ENCODE peak calls at places on chromosomes 3 and 15, in six cellular contexts. One of them, this sample, is unnamed.

GRCh38 chr3:141940204-141940776 is 63.8 kb downstream of the ATP1B3 start:
- DNase-seq in HCT116: peak
- DNase-seq in GM23338: peak
- DNase-seq in A549: peak
- DNase-seq in HepG2: no peak
- DNase-seq in HL-60: peak
- DNase-seq in this sample: no peak

GRCh38 chr3:59245879-59246501 is 196.2 kb upstream of the CFAP20DC start:
- DNase-seq in HCT116: no peak
- DNase-seq in GM23338: no peak
- DNase-seq in A549: no peak
- DNase-seq in HepG2: no peak
- DNase-seq in HL-60: no peak
- DNase-seq in this sample: no peak

GRCh38 chr3:142649996-142650693 is 54.0 kb downstream of the PLS1 start:
- DNase-seq in HCT116: no peak
- DNase-seq in GM23338: no peak
- DNase-seq in A549: no peak
- DNase-seq in HepG2: no peak
- DNase-seq in HL-60: peak
- DNase-seq in this sample: no peak

GRCh38 chr3:124985358-124985757 is 50.8 kb upstream of the MUC13 start:
- DNase-seq in HCT116: peak
- DNase-seq in GM23338: no peak
- DNase-seq in A549: peak
- DNase-seq in HepG2: no peak
- DNase-seq in HL-60: no peak
- DNase-seq in this sample: no peak

GRCh38 chr15:25673351-25673750 is 189.8 kb downstream of the ATP10A start:
- DNase-seq in HCT116: no peak
- DNase-seq in GM23338: no peak
- DNase-seq in A549: no peak
- DNase-seq in HepG2: no peak
- DNase-seq in HL-60: no peak
- DNase-seq in this sample: no peak

GRCh38 chr3:158642005-158642404 is 2.3 kb upstream of the GFM1 start:
- DNase-seq in HCT116: no peak
- DNase-seq in GM23338: no peak
- DNase-seq in A549: no peak
- DNase-seq in HepG2: no peak
- DNase-seq in HL-60: no peak
- DNase-seq in this sample: no peak

GRCh38 chr3:190862209-190863118 is at the start of gene GMNC:
- DNase-seq in HCT116: peak
- DNase-seq in GM23338: peak
- DNase-seq in A549: peak
- DNase-seq in HepG2: peak
- DNase-seq in HL-60: peak
- DNase-seq in this sample: no peak

GRCh38 chr3:138440137-138440536 is 5.7 kb downstream of the ESYT3 start:
- DNase-seq in HCT116: no peak
- DNase-seq in GM23338: peak
- DNase-seq in A549: no peak
- DNase-seq in HepG2: no peak
- DNase-seq in HL-60: no peak
- DNase-seq in this sample: no peak

GRCh38 chr15:49827311-49827710 is 206.5 kb downstream of the DTWD1 start:
- DNase-seq in HCT116: no peak
- DNase-seq in GM23338: no peak
- DNase-seq in A549: no peak
- DNase-seq in HepG2: no peak
- DNase-seq in HL-60: no peak
- DNase-seq in this sample: no peak

GRCh38 chr3:36025232-36025631 is 355.1 kb upstream of the STAC start:
- DNase-seq in HCT116: no peak
- DNase-seq in GM23338: no peak
- DNase-seq in A549: no peak
- DNase-seq in HepG2: no peak
- DNase-seq in HL-60: no peak
- DNase-seq in this sample: no peak

GRCh38 chr3:156776871-156777270 is 49.3 kb upstream of the LEKR1 start:
- DNase-seq in HCT116: no peak
- DNase-seq in GM23338: no peak
- DNase-seq in A549: no peak
- DNase-seq in HepG2: no peak
- DNase-seq in HL-60: no peak
- DNase-seq in this sample: no peak

GRCh38 chr3:6680119-6680806 is 180.7 kb upstream of the GRM7 start:
- DNase-seq in HCT116: no peak
- DNase-seq in GM23338: no peak
- DNase-seq in A549: no peak
- DNase-seq in HepG2: no peak
- DNase-seq in HL-60: no peak
- DNase-seq in this sample: peak

GRCh38 chr15:55868707-55869106 is 124.7 kb downstream of the NEDD4 start:
- DNase-seq in HCT116: no peak
- DNase-seq in GM23338: no peak
- DNase-seq in A549: peak
- DNase-seq in HepG2: peak
- DNase-seq in HL-60: no peak
- DNase-seq in this sample: no peak

GRCh38 chr15:58285212-58285920 is 146.4 kb upstream of the LIPC start:
- DNase-seq in HCT116: no peak
- DNase-seq in GM23338: no peak
- DNase-seq in A549: no peak
- DNase-seq in HepG2: peak
- DNase-seq in HL-60: no peak
- DNase-seq in this sample: no peak

GRCh38 chr15:47720555-47720954 is 3.2 kb downstream of the SEMA6D start:
- DNase-seq in HCT116: no peak
- DNase-seq in GM23338: no peak
- DNase-seq in A549: no peak
- DNase-seq in HepG2: no peak
- DNase-seq in HL-60: no peak
- DNase-seq in this sample: no peak

GRCh38 chr3:134197681-134198261 is 52.9 kb downstream of the RYK start:
- DNase-seq in HCT116: peak
- DNase-seq in GM23338: peak
- DNase-seq in A549: peak
- DNase-seq in HepG2: peak
- DNase-seq in HL-60: peak
- DNase-seq in this sample: peak

GRCh38 chr3:127136706-127137105 is 56.2 kb upstream of the PRR23E start:
- DNase-seq in HCT116: no peak
- DNase-seq in GM23338: no peak
- DNase-seq in A549: no peak
- DNase-seq in HepG2: no peak
- DNase-seq in HL-60: no peak
- DNase-seq in this sample: no peak

GRCh38 chr3:1228289-1228688 is 135.5 kb downstream of the CNTN6 start:
- DNase-seq in HCT116: no peak
- DNase-seq in GM23338: no peak
- DNase-seq in A549: no peak
- DNase-seq in HepG2: no peak
- DNase-seq in HL-60: no peak
- DNase-seq in this sample: no peak

GRCh38 chr3:23952646-23953045 is 7.6 kb downstream of the NR1D2 start:
- DNase-seq in HCT116: no peak
- DNase-seq in GM23338: no peak
- DNase-seq in A549: no peak
- DNase-seq in HepG2: no peak
- DNase-seq in HL-60: no peak
- DNase-seq in this sample: peak

GRCh38 chr3:1190576-1190975 is 97.8 kb downstream of the CNTN6 start:
- DNase-seq in HCT116: no peak
- DNase-seq in GM23338: no peak
- DNase-seq in A549: no peak
- DNase-seq in HepG2: no peak
- DNase-seq in HL-60: no peak
- DNase-seq in this sample: no peak

GRCh38 chr3:64290161-64290560 is 64.9 kb upstream of the PRICKLE2 start:
- DNase-seq in HCT116: no peak
- DNase-seq in GM23338: no peak
- DNase-seq in A549: no peak
- DNase-seq in HepG2: no peak
- DNase-seq in HL-60: no peak
- DNase-seq in this sample: no peak

GRCh38 chr3:165854696-165855095 is 17.5 kb upstream of the BCHE start:
- DNase-seq in HCT116: no peak
- DNase-seq in GM23338: peak
- DNase-seq in A549: no peak
- DNase-seq in HepG2: peak
- DNase-seq in HL-60: no peak
- DNase-seq in this sample: no peak

DNA sequence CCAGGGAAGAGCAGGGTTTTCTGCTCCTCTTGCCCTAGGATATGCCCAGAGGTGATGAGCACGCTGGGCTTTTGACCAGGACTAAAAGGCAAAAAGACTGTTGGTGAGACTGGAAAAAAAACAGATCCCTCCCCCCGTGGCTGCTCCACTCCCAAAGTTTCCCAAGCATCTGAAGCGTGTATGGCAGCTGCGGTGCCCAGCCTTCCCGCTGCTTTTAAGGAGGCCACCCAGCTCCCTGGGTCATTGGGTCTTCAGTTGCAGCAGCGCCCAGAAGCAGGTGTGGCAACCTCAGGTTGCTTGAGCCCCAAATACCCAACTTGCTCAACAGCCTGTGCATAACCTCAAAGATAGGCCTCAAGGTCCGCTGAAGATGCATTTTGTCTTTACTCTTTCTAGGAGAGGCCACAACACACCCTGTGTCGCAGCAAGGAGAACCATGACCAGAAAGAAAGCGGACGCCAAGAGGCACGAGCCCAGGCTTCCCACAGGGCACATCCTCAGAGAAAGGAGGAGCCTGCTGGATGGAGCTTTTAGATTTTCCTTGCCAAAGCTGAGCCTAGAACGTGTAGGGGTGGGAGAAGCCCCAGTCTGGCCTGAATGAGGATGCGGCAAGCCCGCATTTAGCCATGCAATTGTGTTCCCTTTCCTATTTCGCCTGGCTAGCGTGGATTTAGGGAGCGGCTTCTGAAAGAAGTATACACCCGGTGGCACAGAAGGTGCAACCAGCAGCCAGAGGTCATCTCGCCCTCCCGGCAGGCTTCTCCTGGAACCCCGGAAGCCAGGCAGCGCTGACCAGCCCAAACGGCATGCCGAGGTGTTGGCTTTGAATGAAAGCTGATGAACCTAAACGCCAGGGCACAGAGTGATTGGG is 1.9 kb downstream of the SRGAP3 start:
- DNase-seq in HCT116: no peak
- DNase-seq in GM23338: peak
- DNase-seq in A549: no peak
- DNase-seq in HepG2: no peak
- DNase-seq in HL-60: no peak
- DNase-seq in this sample: no peak
- H3K4me3 ChIP-seq in HCT116: no peak
- H3K4me3 ChIP-seq in GM23338: peak
- H3K4me3 ChIP-seq in A549: no peak
- H3K4me3 ChIP-seq in HepG2: peak
- H3K4me3 ChIP-seq in HL-60: no peak
- H3K4me3 ChIP-seq in this sample: no peak

GRCh38 chr15:95444860-95445259 is 885.6 kb upstream of the NR2F2 start:
- DNase-seq in HCT116: no peak
- DNase-seq in GM23338: no peak
- DNase-seq in A549: no peak
- DNase-seq in HepG2: no peak
- DNase-seq in HL-60: no peak
- DNase-seq in this sample: no peak

GRCh38 chr15:95440712-95441111 is 889.8 kb upstream of the NR2F2 start:
- DNase-seq in HCT116: no peak
- DNase-seq in GM23338: no peak
- DNase-seq in A549: no peak
- DNase-seq in HepG2: no peak
- DNase-seq in HL-60: no peak
- DNase-seq in this sample: no peak

GRCh38 chr15:95442107-95442719 is 888.3 kb upstream of the NR2F2 start:
- DNase-seq in HCT116: no peak
- DNase-seq in GM23338: no peak
- DNase-seq in A549: no peak
- DNase-seq in HepG2: no peak
- DNase-seq in HL-60: no peak
- DNase-seq in this sample: no peak

DNA sequence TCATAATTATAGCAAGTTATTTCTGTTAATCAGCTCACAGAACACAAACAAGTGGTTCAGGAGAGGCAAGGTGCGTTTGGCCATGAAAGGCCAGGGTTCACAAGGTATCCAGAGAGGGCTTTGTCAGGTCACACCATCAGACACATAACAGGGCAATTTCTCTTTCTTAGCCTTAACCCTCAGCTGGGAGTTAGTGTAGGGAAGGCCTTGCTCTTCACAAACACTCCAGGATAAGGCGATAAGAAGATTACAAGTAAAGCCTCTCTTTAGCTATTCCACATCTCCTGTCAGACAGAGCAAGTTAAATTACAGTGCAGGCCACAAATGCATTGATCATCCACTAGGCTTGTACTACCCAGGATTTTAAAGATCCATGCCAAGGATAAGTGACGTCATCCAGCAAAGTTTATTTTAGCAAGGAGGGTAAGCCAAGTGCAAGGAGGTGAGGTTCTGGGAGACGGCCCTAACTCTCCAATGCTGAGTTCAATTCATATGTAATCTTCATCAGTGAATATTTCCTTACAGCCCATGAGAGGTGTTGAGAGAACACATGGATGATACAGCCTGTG is 890.6 kb upstream of the NR2F2 start:
- DNase-seq in HCT116: no peak
- DNase-seq in GM23338: no peak
- DNase-seq in A549: no peak
- DNase-seq in HepG2: no peak
- DNase-seq in HL-60: no peak
- DNase-seq in this sample: no peak
- TF ChIP-seq REST in HCT116: no peak
- TF ChIP-seq REST in GM23338: no peak
- TF ChIP-seq REST in A549: no peak
- TF ChIP-seq REST in HepG2: no peak
- TF ChIP-seq REST in HL-60: no peak
- TF ChIP-seq REST in this sample: no peak

DNA sequence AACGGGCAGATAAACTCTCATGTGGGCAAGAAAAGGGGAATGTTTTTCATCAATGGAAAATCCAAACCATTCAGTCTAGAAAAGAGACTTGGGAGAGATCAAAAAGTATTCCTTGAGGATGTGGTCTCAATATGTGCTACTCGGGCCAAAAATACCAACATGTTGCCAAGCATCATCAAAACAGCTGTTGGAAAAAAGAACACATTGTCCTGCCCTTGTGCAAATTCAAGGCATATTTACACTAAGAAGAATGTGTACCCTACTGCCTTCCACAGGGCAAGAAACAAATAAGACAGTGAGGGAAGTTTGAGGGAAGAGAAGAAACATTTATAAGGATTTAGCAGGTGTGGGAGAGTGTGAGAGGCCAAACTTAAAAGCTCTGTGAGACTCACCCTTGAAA is 252.2 kb downstream of the NTRK3 start:
- DNase-seq in HCT116: no peak
- DNase-seq in GM23338: no peak
- DNase-seq in A549: no peak
- DNase-seq in HepG2: no peak
- DNase-seq in HL-60: no peak
- DNase-seq in this sample: no peak
- H3K4me3 ChIP-seq in HCT116: no peak
- H3K4me3 ChIP-seq in GM23338: no peak
- H3K4me3 ChIP-seq in A549: no peak
- H3K4me3 ChIP-seq in HepG2: no peak
- H3K4me3 ChIP-seq in HL-60: no peak
- H3K4me3 ChIP-seq in this sample: no peak

GRCh38 chr3:44326035-44326434 is 12.5 kb upstream of the TCAIM start:
- DNase-seq in HCT116: no peak
- DNase-seq in GM23338: no peak
- DNase-seq in A549: no peak
- DNase-seq in HepG2: no peak
- DNase-seq in HL-60: no peak
- DNase-seq in this sample: no peak
- TF ChIP-seq REST in HCT116: no peak
- TF ChIP-seq REST in GM23338: no peak
- TF ChIP-seq REST in A549: no peak
- TF ChIP-seq REST in HepG2: no peak
- TF ChIP-seq REST in HL-60: no peak
- TF ChIP-seq REST in this sample: no peak